ENCODE peak calls at places on chromosomes 5 and 9, in ten cellular contexts. One of them, this sample, is unnamed.

GRCh38 chr9:134554011-134554749 is 87.4 kb upstream of the COL5A1 start:
- DNase-seq in neural progenitor cell: no peak
- DNase-seq in A673: no peak
- DNase-seq in tibial artery: no peak
- DNase-seq in psoas muscle: no peak
- DNase-seq in coronary artery: no peak
- DNase-seq in aorta: no peak
- DNase-seq in GM12865: no peak
- DNase-seq in AG04449: no peak
- DNase-seq in effector memory CD4-positive, alpha-beta T cell: no peak
- DNase-seq in this sample: no peak

GRCh38 chr9:138100711-138101349 is 223.2 kb downstream of the CACNA1B start:
- DNase-seq in neural progenitor cell: peak
- DNase-seq in A673: peak
- DNase-seq in tibial artery: no peak
- DNase-seq in psoas muscle: no peak
- DNase-seq in coronary artery: peak
- DNase-seq in aorta: no peak
- DNase-seq in GM12865: peak
- DNase-seq in AG04449: no peak
- DNase-seq in effector memory CD4-positive, alpha-beta T cell: no peak
- DNase-seq in this sample: no peak

GRCh38 chr5:90503596-90503995 is 25.8 kb downstream of the LYSMD3 start:
- DNase-seq in neural progenitor cell: no peak
- DNase-seq in A673: no peak
- DNase-seq in tibial artery: no peak
- DNase-seq in psoas muscle: no peak
- DNase-seq in coronary artery: no peak
- DNase-seq in aorta: no peak
- DNase-seq in GM12865: no peak
- DNase-seq in AG04449: no peak
- DNase-seq in effector memory CD4-positive, alpha-beta T cell: no peak
- DNase-seq in this sample: no peak

GRCh38 chr9:133737071-133737773 is 930 bp downstream of the SARDH start:
- DNase-seq in neural progenitor cell: peak
- DNase-seq in A673: no peak
- DNase-seq in tibial artery: no peak
- DNase-seq in psoas muscle: no peak
- DNase-seq in coronary artery: peak
- DNase-seq in aorta: no peak
- DNase-seq in GM12865: no peak
- DNase-seq in AG04449: no peak
- DNase-seq in effector memory CD4-positive, alpha-beta T cell: no peak
- DNase-seq in this sample: no peak

GRCh38 chr5:161925960-161926359 is 78.0 kb downstream of the GABRA1 start:
- DNase-seq in neural progenitor cell: no peak
- DNase-seq in A673: no peak
- DNase-seq in tibial artery: no peak
- DNase-seq in psoas muscle: no peak
- DNase-seq in coronary artery: no peak
- DNase-seq in aorta: no peak
- DNase-seq in GM12865: peak
- DNase-seq in AG04449: no peak
- DNase-seq in effector memory CD4-positive, alpha-beta T cell: no peak
- DNase-seq in this sample: no peak

GRCh38 chr9:94805585-94805984 is 79.1 kb downstream of the AOPEP start:
- DNase-seq in neural progenitor cell: no peak
- DNase-seq in A673: peak
- DNase-seq in tibial artery: no peak
- DNase-seq in psoas muscle: no peak
- DNase-seq in coronary artery: no peak
- DNase-seq in aorta: no peak
- DNase-seq in GM12865: no peak
- DNase-seq in AG04449: peak
- DNase-seq in effector memory CD4-positive, alpha-beta T cell: no peak
- DNase-seq in this sample: peak

GRCh38 chr5:103849934-103850333 is 287.3 kb upstream of the NUDT12 start:
- DNase-seq in neural progenitor cell: no peak
- DNase-seq in A673: no peak
- DNase-seq in tibial artery: no peak
- DNase-seq in psoas muscle: no peak
- DNase-seq in coronary artery: no peak
- DNase-seq in aorta: no peak
- DNase-seq in GM12865: peak
- DNase-seq in AG04449: peak
- DNase-seq in effector memory CD4-positive, alpha-beta T cell: no peak
- DNase-seq in this sample: peak

GRCh38 chr9:16680965-16681658 is 189.4 kb downstream of the BNC2 start:
- DNase-seq in neural progenitor cell: no peak
- DNase-seq in A673: no peak
- DNase-seq in tibial artery: no peak
- DNase-seq in psoas muscle: no peak
- DNase-seq in coronary artery: no peak
- DNase-seq in aorta: no peak
- DNase-seq in GM12865: no peak
- DNase-seq in AG04449: no peak
- DNase-seq in effector memory CD4-positive, alpha-beta T cell: no peak
- DNase-seq in this sample: peak

GRCh38 chr9:16627967-16628366 is 242.5 kb downstream of the BNC2 start:
- DNase-seq in neural progenitor cell: no peak
- DNase-seq in A673: peak
- DNase-seq in tibial artery: peak
- DNase-seq in psoas muscle: peak
- DNase-seq in coronary artery: no peak
- DNase-seq in aorta: peak
- DNase-seq in GM12865: peak
- DNase-seq in AG04449: peak
- DNase-seq in effector memory CD4-positive, alpha-beta T cell: no peak
- DNase-seq in this sample: peak

GRCh38 chr5:157603333-157604190 is 28.0 kb upstream of the ADAM19 start:
- DNase-seq in neural progenitor cell: no peak
- DNase-seq in A673: no peak
- DNase-seq in tibial artery: no peak
- DNase-seq in psoas muscle: no peak
- DNase-seq in coronary artery: no peak
- DNase-seq in aorta: no peak
- DNase-seq in GM12865: peak
- DNase-seq in AG04449: peak
- DNase-seq in effector memory CD4-positive, alpha-beta T cell: peak
- DNase-seq in this sample: peak

GRCh38 chr5:155839251-155840037 is 487.5 kb upstream of the SGCD start:
- DNase-seq in neural progenitor cell: peak
- DNase-seq in A673: peak
- DNase-seq in tibial artery: no peak
- DNase-seq in psoas muscle: no peak
- DNase-seq in coronary artery: no peak
- DNase-seq in aorta: no peak
- DNase-seq in GM12865: peak
- DNase-seq in AG04449: no peak
- DNase-seq in effector memory CD4-positive, alpha-beta T cell: no peak
- DNase-seq in this sample: no peak

GRCh38 chr9:113720495-113720894 is 155.6 kb upstream of the ZNF618 start:
- DNase-seq in neural progenitor cell: no peak
- DNase-seq in A673: peak
- DNase-seq in tibial artery: no peak
- DNase-seq in psoas muscle: no peak
- DNase-seq in coronary artery: no peak
- DNase-seq in aorta: no peak
- DNase-seq in GM12865: no peak
- DNase-seq in AG04449: no peak
- DNase-seq in effector memory CD4-positive, alpha-beta T cell: no peak
- DNase-seq in this sample: no peak
- H3K4me3 ChIP-seq in neural progenitor cell: no peak
- H3K4me3 ChIP-seq in A673: no peak
- H3K4me3 ChIP-seq in tibial artery: no peak
- H3K4me3 ChIP-seq in psoas muscle: no peak
- H3K4me3 ChIP-seq in coronary artery: no peak
- H3K4me3 ChIP-seq in aorta: no peak
- H3K4me3 ChIP-seq in GM12865: no peak
- H3K4me3 ChIP-seq in AG04449: no peak
- H3K4me3 ChIP-seq in effector memory CD4-positive, alpha-beta T cell: no peak
- H3K4me3 ChIP-seq in this sample: no peak

DNA sequence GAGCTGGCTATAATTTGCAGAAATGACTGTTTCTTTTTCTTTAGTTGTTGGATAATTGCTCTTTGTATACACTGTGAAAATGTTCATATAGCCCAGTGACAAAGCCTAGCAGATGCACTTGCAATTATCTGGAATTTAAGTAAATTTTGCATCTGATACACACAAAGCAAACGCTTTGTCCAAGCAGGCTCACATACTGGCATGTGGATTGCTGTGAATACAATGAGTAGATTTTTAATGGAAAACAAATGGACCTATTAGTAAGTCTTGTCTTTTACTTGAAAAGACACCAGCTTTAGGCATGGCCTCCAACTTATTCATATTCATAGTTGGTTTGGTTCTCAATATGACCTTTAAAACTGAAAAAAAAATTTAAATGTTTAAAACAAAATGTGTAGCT is 1299.9 kb upstream of the WWC1 start:
- DNase-seq in neural progenitor cell: no peak
- DNase-seq in A673: no peak
- DNase-seq in tibial artery: no peak
- DNase-seq in psoas muscle: no peak
- DNase-seq in coronary artery: no peak
- DNase-seq in aorta: no peak
- DNase-seq in GM12865: no peak
- DNase-seq in AG04449: no peak
- DNase-seq in effector memory CD4-positive, alpha-beta T cell: no peak
- DNase-seq in this sample: no peak
- H3K4me3 ChIP-seq in neural progenitor cell: no peak
- H3K4me3 ChIP-seq in A673: no peak
- H3K4me3 ChIP-seq in tibial artery: no peak
- H3K4me3 ChIP-seq in psoas muscle: no peak
- H3K4me3 ChIP-seq in coronary artery: no peak
- H3K4me3 ChIP-seq in aorta: no peak
- H3K4me3 ChIP-seq in GM12865: no peak
- H3K4me3 ChIP-seq in AG04449: no peak
- H3K4me3 ChIP-seq in effector memory CD4-positive, alpha-beta T cell: no peak
- H3K4me3 ChIP-seq in this sample: no peak

GRCh38 chr9:129836342-129837007 is 1.2 kb downstream of the USP20 start:
- DNase-seq in neural progenitor cell: peak
- DNase-seq in A673: no peak
- DNase-seq in tibial artery: peak
- DNase-seq in psoas muscle: no peak
- DNase-seq in coronary artery: no peak
- DNase-seq in aorta: no peak
- DNase-seq in GM12865: peak
- DNase-seq in AG04449: no peak
- DNase-seq in effector memory CD4-positive, alpha-beta T cell: peak
- DNase-seq in this sample: no peak

GRCh38 chr9:129834489-129835127 is 467 bp downstream of the C9orf78 start:
- DNase-seq in neural progenitor cell: peak
- DNase-seq in A673: no peak
- DNase-seq in tibial artery: no peak
- DNase-seq in psoas muscle: no peak
- DNase-seq in coronary artery: no peak
- DNase-seq in aorta: no peak
- DNase-seq in GM12865: peak
- DNase-seq in AG04449: no peak
- DNase-seq in effector memory CD4-positive, alpha-beta T cell: no peak
- DNase-seq in this sample: no peak

GRCh38 chr9:129835860-129836223 is 584 bp downstream of the USP20 start:
- DNase-seq in neural progenitor cell: peak
- DNase-seq in A673: peak
- DNase-seq in tibial artery: no peak
- DNase-seq in psoas muscle: no peak
- DNase-seq in coronary artery: no peak
- DNase-seq in aorta: no peak
- DNase-seq in GM12865: peak
- DNase-seq in AG04449: no peak
- DNase-seq in effector memory CD4-positive, alpha-beta T cell: no peak
- DNase-seq in this sample: no peak

GRCh38 chr9:129832957-129833356 is 2.1 kb downstream of the C9orf78 start:
- DNase-seq in neural progenitor cell: no peak
- DNase-seq in A673: no peak
- DNase-seq in tibial artery: no peak
- DNase-seq in psoas muscle: no peak
- DNase-seq in coronary artery: no peak
- DNase-seq in aorta: no peak
- DNase-seq in GM12865: no peak
- DNase-seq in AG04449: no peak
- DNase-seq in effector memory CD4-positive, alpha-beta T cell: no peak
- DNase-seq in this sample: no peak

DNA sequence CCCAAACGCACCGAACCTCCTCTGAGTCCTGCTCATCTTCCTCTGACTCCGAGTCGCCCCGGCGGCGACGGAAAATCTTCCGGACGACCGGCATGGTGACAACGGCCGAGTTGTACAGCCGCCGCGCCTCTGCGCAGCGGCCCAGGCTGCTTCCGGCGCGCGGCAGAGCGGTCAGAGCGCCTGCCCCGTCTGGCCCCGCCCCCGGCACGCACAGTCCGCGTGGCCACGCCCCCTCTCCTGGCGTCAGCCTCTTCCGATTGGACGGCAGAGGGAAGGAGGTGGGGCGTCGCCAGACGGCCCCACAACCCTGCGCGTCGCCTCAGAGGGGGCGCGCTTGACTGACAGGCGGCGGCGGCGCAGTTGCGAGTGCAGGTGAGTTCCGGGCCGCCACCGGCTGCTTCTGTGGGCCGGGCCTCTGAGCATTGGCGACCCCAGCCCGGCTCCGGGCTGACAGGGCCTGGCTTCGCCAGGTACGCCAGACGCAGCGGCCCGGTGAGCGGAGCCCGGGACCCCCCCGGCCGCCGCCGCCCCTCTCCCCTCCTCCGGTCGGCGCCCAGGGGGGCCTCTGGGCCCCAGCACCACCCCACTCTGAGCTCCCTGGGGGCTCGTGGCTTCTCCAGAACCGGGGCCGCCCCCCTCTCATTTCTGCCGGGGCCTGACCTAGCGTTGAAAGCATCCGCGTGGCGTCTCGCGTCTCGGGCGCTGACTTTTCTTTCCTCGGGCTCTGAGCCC is at the start of the genes C9orf78 and USP20:
- DNase-seq in neural progenitor cell: peak
- DNase-seq in A673: peak
- DNase-seq in tibial artery: peak
- DNase-seq in psoas muscle: peak
- DNase-seq in coronary artery: peak
- DNase-seq in aorta: peak
- DNase-seq in GM12865: peak
- DNase-seq in AG04449: peak
- DNase-seq in effector memory CD4-positive, alpha-beta T cell: peak
- DNase-seq in this sample: peak
- H3K4me3 ChIP-seq in neural progenitor cell: peak
- H3K4me3 ChIP-seq in A673: peak
- H3K4me3 ChIP-seq in tibial artery: peak
- H3K4me3 ChIP-seq in psoas muscle: peak
- H3K4me3 ChIP-seq in coronary artery: peak
- H3K4me3 ChIP-seq in aorta: peak
- H3K4me3 ChIP-seq in GM12865: peak
- H3K4me3 ChIP-seq in AG04449: peak
- H3K4me3 ChIP-seq in effector memory CD4-positive, alpha-beta T cell: peak
- H3K4me3 ChIP-seq in this sample: peak

DNA sequence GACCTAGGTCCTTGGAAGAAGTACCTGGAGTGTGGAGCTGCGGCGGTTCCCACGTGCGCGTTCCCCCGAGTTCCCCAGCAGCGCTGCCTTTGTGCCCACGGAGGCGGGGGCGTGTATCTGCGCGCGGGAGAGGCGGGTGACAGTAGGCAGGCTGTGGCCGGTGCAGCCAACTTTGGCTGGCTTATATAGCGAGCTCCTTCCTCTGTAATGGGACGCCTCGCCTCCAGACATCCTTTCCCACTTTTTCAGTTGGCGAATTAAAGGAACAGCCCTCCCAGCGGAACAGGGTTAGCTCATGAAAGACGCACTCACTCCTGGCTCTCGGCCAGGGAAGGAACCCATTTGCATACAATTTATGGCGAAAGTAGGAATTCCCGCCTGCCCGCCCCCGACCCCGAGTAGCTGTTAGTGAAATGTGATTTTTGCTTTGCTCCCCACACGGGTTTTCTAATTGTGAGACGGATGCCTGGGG is at the start of gene TNC:
- DNase-seq in neural progenitor cell: peak
- DNase-seq in A673: peak
- DNase-seq in tibial artery: peak
- DNase-seq in psoas muscle: peak
- DNase-seq in coronary artery: no peak
- DNase-seq in aorta: peak
- DNase-seq in GM12865: no peak
- DNase-seq in AG04449: no peak
- DNase-seq in effector memory CD4-positive, alpha-beta T cell: no peak
- DNase-seq in this sample: peak
- H3K4me3 ChIP-seq in neural progenitor cell: peak
- H3K4me3 ChIP-seq in A673: peak
- H3K4me3 ChIP-seq in tibial artery: peak
- H3K4me3 ChIP-seq in psoas muscle: peak
- H3K4me3 ChIP-seq in coronary artery: peak
- H3K4me3 ChIP-seq in aorta: peak
- H3K4me3 ChIP-seq in GM12865: no peak
- H3K4me3 ChIP-seq in AG04449: peak
- H3K4me3 ChIP-seq in effector memory CD4-positive, alpha-beta T cell: no peak
- H3K4me3 ChIP-seq in this sample: peak

This sample was measured in HFF-Myc.